ENCODE peak calls at places on chromosomes 5 and 9, in six cellular contexts. Z is lower leg skin, Q is ovary, K is HCT116, J is esophagus squamous epithelium, G is A549. C is an unnamed sample.

GRCh38 chr9:100150209-100150608 is 51.2 kb downstream of the INVS start:
- DNase-seq in Z (no peak), Q (no peak), K (no peak), J (no peak), G (no peak), C (no peak)

GRCh38 chr5:120354126-120354525 is 110.0 kb upstream of the PRR16 start:
- DNase-seq in Z (no peak), Q (no peak), K (no peak), J (no peak), G (no peak), C (no peak)

GRCh38 chr9:98678244-98678842 is 30.4 kb downstream of the GABBR2 start:
- DNase-seq in Z (no peak), Q (no peak), K (peak), J (no peak), G (peak), C (peak)

GRCh38 chr5:58322453-58322852 is 137.4 kb downstream of the PLK2 start:
- DNase-seq in Z (no peak), Q (no peak), K (no peak), J (no peak), G (no peak), C (no peak)

GRCh38 chr5:173326501-173326960 is 1.7 kb downstream of the STC2 start:
- DNase-seq in Z (peak), Q (no peak), K (no peak), J (no peak), G (no peak), C (no peak)

GRCh38 chr5:68325065-68325580 is 109.6 kb downstream of the PIK3R1 start:
- DNase-seq in Z (no peak), Q (no peak), K (no peak), J (no peak), G (no peak), C (no peak)

GRCh38 chr9:79425840-79426239 is 145.9 kb upstream of the TLE4 start:
- DNase-seq in Z (no peak), Q (no peak), K (no peak), J (no peak), G (no peak), C (no peak)

GRCh38 chr5:5350101-5350500 is 72.4 kb upstream of the ICE1 start:
- DNase-seq in Z (no peak), Q (no peak), K (no peak), J (no peak), G (peak), C (no peak)

GRCh38 chr9:18478517-18479361 is 4.8 kb downstream of the ADAMTSL1 start:
- DNase-seq in Z (no peak), Q (no peak), K (no peak), J (no peak), G (no peak), C (no peak)

GRCh38 chr9:83981126-83981871 is 694 bp downstream of the RMI1 start:
- DNase-seq in Z (no peak), Q (no peak), K (no peak), J (no peak), G (peak), C (peak)

GRCh38 chr5:61599370-61600140 is 267.5 kb downstream of the ZSWIM6 start:
- DNase-seq in Z (no peak), Q (no peak), K (no peak), J (no peak), G (peak), C (peak)

GRCh38 chr5:93421498-93421897 is 159.5 kb downstream of the NR2F1-AS1 start:
- DNase-seq in Z (no peak), Q (no peak), K (no peak), J (no peak), G (no peak), C (no peak)

GRCh38 chr5:17891881-17892280 is 257.6 kb downstream of the TAF11L14 start:
- DNase-seq in Z (no peak), Q (no peak), K (no peak), J (no peak), G (no peak), C (no peak)

GRCh38 chr9:120505186-120505585 is 74.8 kb downstream of the CDK5RAP2 start:
- DNase-seq in Z (no peak), Q (no peak), K (no peak), J (no peak), G (no peak), C (no peak)

GRCh38 chr9:109456811-109457210 is 41.3 kb downstream of the PTPN3 start:
- DNase-seq in Z (no peak), Q (no peak), K (no peak), J (no peak), G (no peak), C (no peak)

DNA sequence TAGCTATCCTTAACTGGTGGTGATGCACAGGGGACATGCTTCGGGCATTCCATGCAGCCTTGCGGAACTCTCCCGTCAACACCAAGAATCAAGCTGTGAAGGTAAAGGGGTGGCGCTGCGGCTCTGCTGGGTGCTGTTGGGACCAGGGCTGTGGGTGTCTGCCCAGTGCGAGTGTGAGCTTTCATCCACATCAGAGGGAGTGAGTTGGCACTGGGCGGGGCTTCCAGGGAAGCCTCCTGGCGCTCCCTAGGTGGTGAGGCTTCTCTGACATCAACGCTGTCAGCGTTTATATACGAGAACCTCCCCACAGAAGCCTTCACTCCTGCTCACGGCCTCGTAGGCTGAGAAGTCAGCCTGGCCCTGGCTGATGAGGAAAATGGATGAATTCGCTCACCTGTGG is 11.7 kb downstream of the ARPC5L start:
- DNase-seq in Z (no peak), Q (no peak), K (no peak), J (no peak), G (no peak), C (no peak)
- TF ChIP-seq POLR2A in Z (no peak), Q (no peak), K (no peak), J (no peak), G (no peak), C (no peak)

GRCh38 chr9:14843163-14843562 is 67.1 kb downstream of the FREM1 start:
- DNase-seq in Z (no peak), Q (no peak), K (no peak), J (no peak), G (no peak), C (no peak)

GRCh38 chr9:14842269-14842668 is 68.0 kb downstream of the FREM1 start:
- DNase-seq in Z (no peak), Q (no peak), K (no peak), J (no peak), G (no peak), C (no peak)

DNA sequence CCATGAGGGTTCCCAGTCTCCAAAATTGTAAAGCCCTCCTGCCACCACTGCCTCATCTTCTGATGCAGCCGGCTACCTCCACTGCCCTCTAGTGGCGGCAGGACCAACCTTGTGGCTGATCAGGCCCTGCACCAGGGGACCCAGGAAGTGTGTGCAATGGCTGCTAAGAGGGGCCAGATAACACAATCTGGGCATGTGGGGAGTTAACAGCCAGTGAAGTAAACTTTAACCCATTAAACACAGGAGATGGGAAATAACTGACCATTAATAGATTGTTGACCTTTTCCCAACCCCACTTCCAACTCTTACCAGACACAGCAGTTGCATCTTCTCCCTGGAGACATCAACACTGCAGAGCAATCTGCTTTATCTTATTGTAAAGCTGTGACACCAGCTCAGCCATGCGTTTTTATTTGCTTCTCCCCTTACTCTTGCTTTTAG is 63.3 kb downstream of the FREM1 start:
- DNase-seq in Z (no peak), Q (peak), K (peak), J (no peak), G (peak), C (peak)
- TF ChIP-seq CTCF in Z (no peak), Q (no peak), K (peak), J (no peak), G (peak), C (peak)

DNA sequence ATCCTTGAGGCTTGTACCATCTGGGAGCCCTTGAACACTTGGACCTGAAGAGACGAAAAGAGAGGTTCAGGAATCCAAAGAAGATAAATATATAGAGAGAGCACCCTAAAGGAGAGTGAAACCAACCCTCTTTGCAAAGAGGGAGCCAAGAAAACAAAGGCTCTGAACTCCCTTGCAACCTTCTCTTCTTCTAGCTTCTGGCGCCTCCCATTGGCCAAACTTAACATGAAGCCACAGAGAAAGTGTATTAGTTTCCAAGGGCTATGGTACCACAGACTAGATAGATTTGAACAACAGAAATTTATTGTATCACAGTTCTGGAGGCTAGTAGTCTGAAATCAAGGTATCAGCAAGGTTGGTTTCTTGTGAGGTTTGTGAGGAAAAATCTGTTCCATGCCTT is 175.1 kb downstream of the HCN1 start:
- DNase-seq in Z (no peak), Q (no peak), K (peak), J (no peak), G (no peak), C (peak)
- TF ChIP-seq POLR2A in Z (no peak), Q (no peak), K (no peak), J (no peak), G (no peak), C (no peak)

DNA sequence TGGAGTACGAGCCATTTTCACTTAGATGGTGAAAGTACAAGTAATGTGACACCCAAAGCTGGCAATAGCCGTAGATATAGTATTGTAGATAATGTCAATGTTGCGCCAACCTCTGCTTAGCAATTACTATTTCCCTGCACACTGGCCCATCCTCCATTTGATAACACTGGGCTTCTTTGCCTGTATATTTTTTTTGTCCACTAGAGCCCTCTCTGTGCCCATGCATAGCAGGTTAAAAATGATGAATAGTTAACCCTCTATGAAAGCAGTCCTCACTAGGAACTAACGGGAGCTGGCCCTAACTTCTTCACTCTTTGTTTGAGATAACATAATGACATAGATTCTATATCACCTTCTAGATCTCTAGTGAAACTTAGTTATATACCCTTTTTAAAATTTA is 416.8 kb downstream of the TUSC1 start:
- DNase-seq in Z (no peak), Q (no peak), K (no peak), J (no peak), G (no peak), C (no peak)
- TF ChIP-seq CTCF in Z (no peak), Q (no peak), K (no peak), J (no peak), G (no peak), C (no peak)

GRCh38 chr5:10440367-10440990 is 1.2 kb upstream of the ROPN1L start:
- DNase-seq in Z (no peak), Q (no peak), K (no peak), J (no peak), G (no peak), C (no peak)
- TF ChIP-seq POLR2A in Z (no peak), Q (no peak), K (no peak), J (no peak), G (no peak), C (no peak)

GRCh38 chr5:53350991-53351770 is 129.2 kb upstream of the FST start:
- DNase-seq in Z (no peak), Q (no peak), K (no peak), J (no peak), G (no peak), C (no peak)
- TF ChIP-seq CTCF in Z (no peak), Q (no peak), K (no peak), J (no peak), G (no peak), C (no peak)

DNA sequence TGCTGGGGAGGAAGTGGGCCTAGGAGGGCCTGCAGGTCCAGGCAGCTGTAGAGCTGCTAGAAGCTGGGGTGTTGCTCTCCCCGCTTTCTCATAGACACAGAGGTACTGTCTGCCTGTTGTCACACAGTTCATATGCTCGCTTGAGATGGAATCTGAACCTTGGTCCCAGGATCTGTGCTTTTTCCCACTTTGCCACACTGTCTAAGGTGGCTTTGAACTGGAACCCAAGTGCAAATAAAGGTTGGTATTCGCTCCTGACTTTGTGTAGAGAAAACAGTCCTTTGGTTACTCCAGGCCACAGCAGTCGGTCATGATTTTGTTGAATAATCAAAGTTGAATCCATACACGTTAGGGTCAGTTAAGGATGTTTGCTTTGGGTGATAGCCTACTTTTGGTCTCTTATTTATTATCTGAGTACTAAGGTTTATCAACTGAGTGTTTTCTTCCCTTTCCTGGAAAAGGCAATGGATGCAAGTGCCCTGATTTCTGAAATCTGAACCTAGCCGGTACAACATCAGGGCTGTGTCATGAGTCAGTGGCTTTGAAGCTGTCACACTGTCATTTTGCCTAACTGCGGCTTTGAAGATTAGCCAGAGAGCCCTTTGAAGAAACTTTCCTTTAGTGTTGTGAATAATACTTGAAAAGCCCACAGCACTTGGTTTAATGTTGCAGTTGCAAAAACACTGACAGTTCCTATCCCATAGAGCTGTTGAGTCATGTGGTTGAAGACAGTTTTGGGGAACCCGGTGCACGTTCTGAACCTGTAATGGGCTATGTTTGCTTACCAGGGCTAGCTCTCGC is 41.3 kb downstream of the HABP4 start:
- DNase-seq in Z (no peak), Q (no peak), K (peak), J (no peak), G (no peak), C (no peak)
- TF ChIP-seq POLR2A in Z (no peak), Q (no peak), K (no peak), J (no peak), G (no peak), C (no peak)

C was measured in testis.